ENCODE peak calls at places on chromosomes 1 and 21, in eight cellular contexts. One of them, this sample, is unnamed. For H3K27me3 and H3K4me1, the result is how much of the 10 kb centered on the place peaks cover.

GRCh38 chr1:31216016-31216415 is 23.7 kb downstream of the NKAIN1 start:
- DNase-seq in adrenal gland: peak
- DNase-seq in mesenchymal stem cell: peak
- DNase-seq in transverse colon: peak
- DNase-seq in body of pancreas: peak
- DNase-seq in tibial nerve: peak
- DNase-seq in right cardiac atrium: peak
- DNase-seq in aorta: no peak
- DNase-seq in this sample: peak

GRCh38 chr1:187691439-187691838 is 862.7 kb downstream of the PLA2G4A start:
- DNase-seq in body of pancreas: no peak
- DNase-seq in right cardiac atrium: no peak
- DNase-seq in transverse colon: no peak
- DNase-seq in adrenal gland: no peak
- DNase-seq in tibial nerve: no peak
- DNase-seq in aorta: no peak
- DNase-seq in mesenchymal stem cell: peak
- DNase-seq in this sample: no peak

GRCh38 chr1:153881764-153882163 is 41.0 kb downstream of the GATAD2B start:
- DNase-seq in tibial nerve: no peak
- DNase-seq in adrenal gland: no peak
- DNase-seq in aorta: peak
- DNase-seq in transverse colon: no peak
- DNase-seq in body of pancreas: no peak
- DNase-seq in right cardiac atrium: no peak
- DNase-seq in mesenchymal stem cell: no peak
- DNase-seq in this sample: no peak

GRCh38 chr1:65894738-65895605 is 102.3 kb downstream of the PDE4B start:
- DNase-seq in right cardiac atrium: no peak
- DNase-seq in mesenchymal stem cell: no peak
- DNase-seq in body of pancreas: no peak
- DNase-seq in transverse colon: no peak
- DNase-seq in adrenal gland: no peak
- DNase-seq in tibial nerve: no peak
- DNase-seq in aorta: no peak
- DNase-seq in this sample: no peak

GRCh38 chr1:158180741-158181576 is at the start of gene CD1D:
- DNase-seq in body of pancreas: peak
- DNase-seq in transverse colon: peak
- DNase-seq in aorta: peak
- DNase-seq in right cardiac atrium: peak
- DNase-seq in adrenal gland: peak
- DNase-seq in tibial nerve: no peak
- DNase-seq in mesenchymal stem cell: peak
- DNase-seq in this sample: peak

GRCh38 chr1:101652476-101652875 is 344.2 kb downstream of the OLFM3 start:
- DNase-seq in adrenal gland: no peak
- DNase-seq in transverse colon: no peak
- DNase-seq in aorta: no peak
- DNase-seq in mesenchymal stem cell: no peak
- DNase-seq in tibial nerve: no peak
- DNase-seq in body of pancreas: no peak
- DNase-seq in right cardiac atrium: no peak
- DNase-seq in this sample: no peak

GRCh38 chr1:117067528-117068370 is 7.6 kb downstream of the TTF2 start:
- DNase-seq in transverse colon: peak
- DNase-seq in tibial nerve: peak
- DNase-seq in mesenchymal stem cell: peak
- DNase-seq in right cardiac atrium: peak
- DNase-seq in body of pancreas: peak
- DNase-seq in adrenal gland: peak
- DNase-seq in aorta: no peak
- DNase-seq in this sample: peak

GRCh38 chr21:15309721-15310120 is 244.9 kb upstream of the NRIP1 start:
- DNase-seq in right cardiac atrium: peak
- DNase-seq in aorta: no peak
- DNase-seq in adrenal gland: peak
- DNase-seq in mesenchymal stem cell: no peak
- DNase-seq in tibial nerve: peak
- DNase-seq in body of pancreas: peak
- DNase-seq in transverse colon: no peak
- DNase-seq in this sample: peak

GRCh38 chr1:29854700-29855276 is 618.5 kb downstream of the PTPRU start:
- DNase-seq in tibial nerve: no peak
- DNase-seq in aorta: no peak
- DNase-seq in right cardiac atrium: no peak
- DNase-seq in adrenal gland: no peak
- DNase-seq in mesenchymal stem cell: no peak
- DNase-seq in transverse colon: no peak
- DNase-seq in body of pancreas: no peak
- DNase-seq in this sample: no peak

GRCh38 chr1:37267111-37267835 is 207.1 kb upstream of the ZC3H12A start:
- DNase-seq in right cardiac atrium: no peak
- DNase-seq in transverse colon: no peak
- DNase-seq in body of pancreas: no peak
- DNase-seq in mesenchymal stem cell: no peak
- DNase-seq in adrenal gland: no peak
- DNase-seq in tibial nerve: no peak
- DNase-seq in aorta: no peak
- DNase-seq in this sample: no peak

GRCh38 chr21:33046455-33046854 is 20.7 kb downstream of the OLIG2 start:
- DNase-seq in aorta: no peak
- DNase-seq in mesenchymal stem cell: no peak
- DNase-seq in tibial nerve: no peak
- DNase-seq in transverse colon: no peak
- DNase-seq in right cardiac atrium: no peak
- DNase-seq in body of pancreas: no peak
- DNase-seq in adrenal gland: no peak
- DNase-seq in this sample: no peak

GRCh38 chr1:84890581-84890980 is 2.4 kb downstream of the LPAR3 start:
- DNase-seq in adrenal gland: no peak
- DNase-seq in body of pancreas: no peak
- DNase-seq in mesenchymal stem cell: no peak
- DNase-seq in tibial nerve: no peak
- DNase-seq in right cardiac atrium: no peak
- DNase-seq in aorta: no peak
- DNase-seq in transverse colon: no peak
- DNase-seq in this sample: no peak

GRCh38 chr1:59720716-59721115 is 94.0 kb upstream of the HOOK1 start:
- DNase-seq in mesenchymal stem cell: no peak
- DNase-seq in transverse colon: no peak
- DNase-seq in aorta: no peak
- DNase-seq in right cardiac atrium: no peak
- DNase-seq in body of pancreas: no peak
- DNase-seq in adrenal gland: no peak
- DNase-seq in tibial nerve: no peak
- DNase-seq in this sample: no peak

GRCh38 chr1:58466618-58467241 is 79.8 kb downstream of the OMA1 start:
- DNase-seq in mesenchymal stem cell: no peak
- DNase-seq in transverse colon: no peak
- DNase-seq in adrenal gland: no peak
- DNase-seq in tibial nerve: no peak
- DNase-seq in aorta: no peak
- DNase-seq in right cardiac atrium: no peak
- DNase-seq in body of pancreas: no peak
- DNase-seq in this sample: no peak

GRCh38 chr1:193070395-193070753 is 11.0 kb downstream of the RO60 start:
- DNase-seq in adrenal gland: no peak
- DNase-seq in mesenchymal stem cell: no peak
- DNase-seq in body of pancreas: no peak
- DNase-seq in aorta: no peak
- DNase-seq in transverse colon: no peak
- DNase-seq in tibial nerve: no peak
- DNase-seq in right cardiac atrium: no peak
- DNase-seq in this sample: no peak

GRCh38 chr1:180791806-180792205 is 120.9 kb upstream of the KIAA1614 start:
- DNase-seq in tibial nerve: no peak
- DNase-seq in body of pancreas: no peak
- DNase-seq in transverse colon: no peak
- DNase-seq in aorta: no peak
- DNase-seq in mesenchymal stem cell: no peak
- DNase-seq in right cardiac atrium: no peak
- DNase-seq in adrenal gland: no peak
- DNase-seq in this sample: no peak

GRCh38 chr1:42380617-42381423 is at the start of gene RIMKLA:
- DNase-seq in tibial nerve: no peak
- DNase-seq in transverse colon: peak
- DNase-seq in mesenchymal stem cell: peak
- DNase-seq in body of pancreas: peak
- DNase-seq in right cardiac atrium: peak
- DNase-seq in aorta: peak
- DNase-seq in adrenal gland: peak
- DNase-seq in this sample: peak

GRCh38 chr1:36124404-36125128 is 456 bp downstream of the COL8A2 start:
- DNase-seq in body of pancreas: no peak
- DNase-seq in mesenchymal stem cell: no peak
- DNase-seq in aorta: no peak
- DNase-seq in right cardiac atrium: no peak
- DNase-seq in tibial nerve: no peak
- DNase-seq in transverse colon: no peak
- DNase-seq in adrenal gland: no peak
- DNase-seq in this sample: no peak
- H3K27me3 ChIP-seq in body of pancreas: under half
- H3K27me3 ChIP-seq in mesenchymal stem cell: under half
- H3K27me3 ChIP-seq in aorta: under half
- H3K27me3 ChIP-seq in right cardiac atrium: under half
- H3K27me3 ChIP-seq in tibial nerve: under half
- H3K27me3 ChIP-seq in transverse colon: under half
- H3K27me3 ChIP-seq in adrenal gland: under half
- H3K27me3 ChIP-seq in this sample: under half

GRCh38 chr1:33792651-33793050 is 71.2 kb upstream of the HMGB4 start:
- DNase-seq in right cardiac atrium: no peak
- DNase-seq in adrenal gland: no peak
- DNase-seq in aorta: no peak
- DNase-seq in transverse colon: no peak
- DNase-seq in mesenchymal stem cell: no peak
- DNase-seq in tibial nerve: no peak
- DNase-seq in body of pancreas: no peak
- DNase-seq in this sample: no peak

GRCh38 chr1:33784876-33785275 is 79.0 kb upstream of the HMGB4 start:
- DNase-seq in body of pancreas: no peak
- DNase-seq in tibial nerve: no peak
- DNase-seq in adrenal gland: no peak
- DNase-seq in mesenchymal stem cell: no peak
- DNase-seq in transverse colon: no peak
- DNase-seq in aorta: no peak
- DNase-seq in right cardiac atrium: no peak
- DNase-seq in this sample: no peak

GRCh38 chr1:33791251-33791650 is 72.6 kb upstream of the HMGB4 start:
- DNase-seq in adrenal gland: no peak
- DNase-seq in right cardiac atrium: no peak
- DNase-seq in tibial nerve: no peak
- DNase-seq in mesenchymal stem cell: no peak
- DNase-seq in transverse colon: no peak
- DNase-seq in aorta: no peak
- DNase-seq in body of pancreas: no peak
- DNase-seq in this sample: no peak

GRCh38 chr1:33792216-33792615 is 71.7 kb upstream of the HMGB4 start:
- DNase-seq in body of pancreas: no peak
- DNase-seq in mesenchymal stem cell: no peak
- DNase-seq in right cardiac atrium: no peak
- DNase-seq in aorta: no peak
- DNase-seq in transverse colon: no peak
- DNase-seq in adrenal gland: no peak
- DNase-seq in tibial nerve: no peak
- DNase-seq in this sample: no peak

GRCh38 chr1:33790577-33790976 is 73.3 kb upstream of the HMGB4 start:
- DNase-seq in adrenal gland: no peak
- DNase-seq in transverse colon: no peak
- DNase-seq in body of pancreas: no peak
- DNase-seq in mesenchymal stem cell: no peak
- DNase-seq in tibial nerve: no peak
- DNase-seq in aorta: no peak
- DNase-seq in right cardiac atrium: no peak
- DNase-seq in this sample: no peak
- H3K4me1 ChIP-seq in adrenal gland: under half
- H3K4me1 ChIP-seq in transverse colon: under half
- H3K4me1 ChIP-seq in body of pancreas: under half
- H3K4me1 ChIP-seq in mesenchymal stem cell: under half
- H3K4me1 ChIP-seq in tibial nerve: under half
- H3K4me1 ChIP-seq in aorta: under half
- H3K4me1 ChIP-seq in right cardiac atrium: under half
- H3K4me1 ChIP-seq in this sample: under half

GRCh38 chr1:22872971-22873664 is 99.5 kb downstream of the LACTBL1 start:
- DNase-seq in right cardiac atrium: no peak
- DNase-seq in mesenchymal stem cell: no peak
- DNase-seq in transverse colon: no peak
- DNase-seq in adrenal gland: no peak
- DNase-seq in aorta: no peak
- DNase-seq in tibial nerve: no peak
- DNase-seq in body of pancreas: no peak
- DNase-seq in this sample: no peak
- H3K27me3 ChIP-seq in right cardiac atrium: under half
- H3K27me3 ChIP-seq in mesenchymal stem cell: under half
- H3K27me3 ChIP-seq in transverse colon: under half
- H3K27me3 ChIP-seq in adrenal gland: under half
- H3K27me3 ChIP-seq in aorta: under half
- H3K27me3 ChIP-seq in tibial nerve: under half
- H3K27me3 ChIP-seq in body of pancreas: under half
- H3K27me3 ChIP-seq in this sample: under half

DNA sequence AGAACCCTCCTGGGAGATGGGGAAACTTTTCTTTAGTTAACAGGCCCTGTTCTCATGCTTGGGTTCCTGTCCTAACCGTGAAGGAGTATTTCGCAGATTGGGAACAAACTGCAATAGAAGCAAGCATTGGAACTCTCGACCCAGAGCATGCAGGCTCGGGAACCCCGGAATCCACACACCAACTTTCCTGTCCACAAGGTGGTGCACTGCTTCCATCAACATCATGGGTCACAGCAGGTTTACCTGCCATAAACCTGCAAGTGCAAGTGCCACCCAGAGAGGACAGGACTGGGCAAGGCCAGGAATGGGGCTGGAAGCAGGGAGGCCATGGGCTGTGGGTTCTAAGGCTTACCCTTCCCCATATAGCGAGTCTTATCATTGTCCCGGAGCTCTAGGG is 6.9 kb downstream of the ENO1 start:
- DNase-seq in transverse colon: peak
- DNase-seq in aorta: no peak
- DNase-seq in tibial nerve: no peak
- DNase-seq in body of pancreas: peak
- DNase-seq in adrenal gland: no peak
- DNase-seq in right cardiac atrium: no peak
- DNase-seq in mesenchymal stem cell: no peak
- DNase-seq in this sample: no peak
- H3K4me1 ChIP-seq in transverse colon: under half
- H3K4me1 ChIP-seq in aorta: under half
- H3K4me1 ChIP-seq in tibial nerve: under half
- H3K4me1 ChIP-seq in body of pancreas: half or more
- H3K4me1 ChIP-seq in adrenal gland: half or more
- H3K4me1 ChIP-seq in right cardiac atrium: under half
- H3K4me1 ChIP-seq in mesenchymal stem cell: under half
- H3K4me1 ChIP-seq in this sample: half or more